ENCODE peak calls at places on chromosomes 4 and X, in seven cellular contexts. G is stomach; P is dorsolateral prefrontal cortex; C is left ventricle myocardium inferior; E is DND-41; O is upper lobe of right lung; W is CD8-positive, alpha-beta T cell. D is an unnamed sample.

GRCh38 chrX:109389917-109390316 is 92.0 kb downstream of the GUCY2F start:
- DNase-seq in E (no peak), P (no peak), C (no peak), O (no peak), G (no peak), W (no peak), D (no peak)

GRCh38 chr4:145613546-145614234 is 5.5 kb upstream of the MMAA start:
- DNase-seq in E (no peak), O (no peak), W (no peak), G (no peak), P (no peak), C (no peak), D (no peak)

GRCh38 chrX:73577368-73577767 is 14.4 kb downstream of the CHIC1 start:
- DNase-seq in O (no peak), E (no peak), W (no peak), C (no peak), P (no peak), G (no peak), D (peak; percentile 78)

GRCh38 chr4:152197211-152197610 is 338.7 kb downstream of the FBXW7 start:
- DNase-seq in E (no peak), G (no peak), O (no peak), C (no peak), W (no peak), P (peak; percentile 53), D (no peak)

GRCh38 chrX:51332188-51332942 is at the start of gene NUDT10:
- DNase-seq in E (no peak), P (peak; percentile 59), C (peak; percentile 30), W (no peak), O (peak; percentile 69), G (no peak), D (peak; percentile 59)

GRCh38 chrX:150438165-150438564 is 75.0 kb downstream of the MAMLD1 start:
- DNase-seq in O (no peak), G (no peak), W (no peak), E (no peak), P (no peak), C (no peak), D (no peak)

GRCh38 chr4:77052352-77052751 is 23.4 kb downstream of the CCNI start:
- DNase-seq in P (no peak), O (no peak), W (peak; percentile 53), E (peak; percentile 59), G (peak; percentile 64), C (no peak), D (peak; percentile 81)

GRCh38 chr4:123651536-123652175 is 255.1 kb downstream of the SPRY1 start:
- DNase-seq in W (no peak), G (no peak), P (no peak), O (no peak), E (no peak), C (no peak), D (peak; percentile 38)

GRCh38 chr4:55396305-55397023 is 707 bp downstream of the TMEM165 start:
- DNase-seq in O (peak; percentile 80), W (peak; percentile 8), C (peak; percentile 59), E (peak; percentile 53), G (peak; percentile 46), P (peak; percentile 43), D (peak; percentile 68)

GRCh38 chrX:53256446-53257041 is 24.8 kb downstream of the IQSEC2 start:
- DNase-seq in P (no peak), G (no peak), O (no peak), C (no peak), W (no peak), E (no peak), D (no peak)

GRCh38 chr4:7861440-7861881 is 78.2 kb downstream of the AFAP1 start:
- DNase-seq in C (peak; percentile 41), G (no peak), P (no peak), O (no peak), E (no peak), W (no peak), D (peak; percentile 93)

GRCh38 chr4:110195561-110196205 is 2.7 kb downstream of the ELOVL6 start:
- DNase-seq in O (no peak), P (no peak), C (no peak), W (peak; percentile 0), G (no peak), E (peak; percentile 23), D (no peak)

GRCh38 chr4:4872148-4872903 is 12.9 kb downstream of the MSX1 start:
- DNase-seq in E (no peak), C (no peak), W (no peak), P (no peak), G (no peak), O (no peak), D (no peak)

GRCh38 chrX:56788717-56789122 is 59.7 kb downstream of the NBDY start:
- DNase-seq in P (peak; percentile 88), O (no peak), E (peak; percentile 56), W (no peak), G (peak; percentile 58), C (no peak), D (no peak)

GRCh38 chr4:24655971-24656370 is 71.6 kb upstream of the DHX15 start:
- DNase-seq in W (no peak), C (no peak), O (no peak), E (no peak), P (no peak), G (no peak), D (no peak)

GRCh38 chr4:99457676-99458075 is 22.5 kb upstream of the ADH7 start:
- DNase-seq in P (no peak), E (no peak), O (no peak), W (no peak), G (no peak), C (no peak), D (no peak)

GRCh38 chrX:2921193-2921592 is 7.9 kb downstream of the ARSD start:
- DNase-seq in W (no peak), C (no peak), E (no peak), G (no peak), P (no peak), O (no peak), D (no peak)

GRCh38 chrX:136115124-136115908 is 32.0 kb upstream of the FHL1 start:
- DNase-seq in P (no peak), G (no peak), W (no peak), E (no peak), O (no peak), C (no peak), D (no peak)

GRCh38 chr4:128600996-128601857 is 208.3 kb upstream of the JADE1 start:
- DNase-seq in E (peak; percentile 9), P (peak; percentile 38), C (peak; percentile 43), G (peak; percentile 73), O (peak; percentile 82), W (no peak), D (peak; percentile 93)

GRCh38 chr4:184479516-184479950 is 5.2 kb upstream of the IRF2 start:
- DNase-seq in G (no peak), W (no peak), C (no peak), E (no peak), O (no peak), P (no peak), D (no peak)

GRCh38 chr4:184474261-184475095 is at the start of gene IRF2:
- DNase-seq in E (peak; percentile 98), P (peak; percentile 94), C (peak; percentile 98), G (peak; percentile 97), W (peak; percentile 94), O (peak; percentile 99), D (peak; percentile 98)

GRCh38 chr4:184475096-184475461 is 729 bp upstream of the IRF2 start:
- DNase-seq in C (peak; percentile 42), O (peak; percentile 83), P (no peak), E (peak; percentile 70), G (peak; percentile 57), W (peak; percentile 33), D (peak; percentile 77)

GRCh38 chr4:184477201-184477999 is 3.0 kb upstream of the IRF2 start:
- DNase-seq in G (no peak), P (peak; percentile 74), W (no peak), E (no peak), O (no peak), C (no peak), D (peak; percentile 41)

DNA sequence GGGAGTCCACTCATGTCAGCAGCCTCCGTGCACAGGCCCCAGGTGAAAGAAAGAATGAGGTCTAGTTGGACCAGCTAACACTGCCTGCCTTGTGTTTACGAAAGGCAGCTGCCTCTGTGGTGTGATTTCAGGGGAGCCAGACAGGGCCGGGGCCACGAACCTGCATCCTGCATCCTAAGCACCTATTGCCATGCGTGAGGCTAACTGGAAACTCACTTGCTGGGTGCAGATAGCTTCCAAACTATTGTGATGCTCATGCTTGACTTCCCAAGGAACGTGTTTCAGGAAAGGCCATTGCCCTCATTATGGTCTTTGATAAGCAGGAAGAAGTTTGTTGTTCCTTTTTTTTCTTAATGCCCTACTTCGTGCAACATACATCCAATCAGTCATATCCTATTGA is 2.3 kb upstream of the IRF2 start:
- DNase-seq in O (no peak), W (no peak), E (peak; percentile 16), C (no peak), G (no peak), P (no peak), D (no peak)
- H3K4me3 ChIP-seq in O (no peak overlapping the region), W (no peak overlapping the region), E (peak overlapping the region; percentile 6), C (no peak overlapping the region), G (no peak overlapping the region), P (peak overlapping the region; percentile 94), D (no peak overlapping the region)

DNA sequence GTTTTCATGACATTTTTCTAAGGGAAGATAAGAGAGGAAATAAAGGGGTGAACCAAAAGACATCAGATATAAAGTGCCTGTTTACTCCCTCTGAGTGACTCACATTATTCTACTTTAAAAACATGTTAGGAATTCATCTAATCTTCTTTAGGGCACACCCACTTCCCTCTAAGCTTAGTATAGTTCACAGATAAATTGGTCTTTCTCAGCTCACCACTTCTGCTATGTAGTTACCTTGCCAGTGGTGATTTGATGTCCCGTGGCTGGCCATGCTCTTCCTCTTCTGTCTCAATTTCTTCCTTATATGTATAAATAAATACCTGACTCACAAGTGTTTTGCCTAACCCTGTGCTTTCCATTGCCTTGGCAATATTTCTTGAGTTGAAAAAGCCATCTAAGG is 96.8 kb downstream of the PDLIM5 start:
- DNase-seq in W (no peak), E (no peak), G (no peak), P (no peak), C (no peak), O (no peak), D (peak; percentile 51)
- TF ChIP-seq CTCF in W (no peak), E (no peak), G (no peak), P (no peak), C (no peak), O (no peak), D (no peak)

GRCh38 chr4:101264550-101264949 is 82.8 kb downstream of the PPP3CA start:
- DNase-seq in G (no peak), W (no peak), E (no peak), C (no peak), P (no peak), O (no peak), D (no peak)

GRCh38 chr4:101262683-101263082 is 84.6 kb downstream of the PPP3CA start:
- DNase-seq in E (no peak), O (no peak), P (no peak), G (no peak), W (no peak), C (no peak), D (no peak)

GRCh38 chr4:101265816-101266172 is 81.5 kb downstream of the PPP3CA start:
- DNase-seq in O (no peak), E (no peak), P (no peak), G (no peak), C (no peak), W (no peak), D (no peak)

GRCh38 chr4:101269682-101270081 is 77.6 kb downstream of the PPP3CA start:
- DNase-seq in G (no peak), W (no peak), C (no peak), E (no peak), P (no peak), O (no peak), D (no peak)

GRCh38 chr4:101264993-101265815 is 82.1 kb downstream of the PPP3CA start:
- DNase-seq in C (no peak), P (no peak), G (no peak), E (no peak), O (no peak), W (no peak), D (no peak)
- H3K4me3 ChIP-seq in C (no peak overlapping the region), P (no peak overlapping the region), G (no peak overlapping the region), E (no peak overlapping the region), O (no peak overlapping the region), W (no peak overlapping the region), D (no peak overlapping the region)

GRCh38 chrX:78555401-78555980 is 103.6 kb downstream of the RTL3 start:
- DNase-seq in C (no peak), O (no peak), P (no peak), W (no peak), G (no peak), E (no peak), D (no peak)
- TF ChIP-seq CTCF in C (peak; percentile 52), O (peak; percentile 41), P (peak; percentile 59), W (peak; percentile 68), G (no peak), E (peak; percentile 68), D (peak; percentile 25)

D was measured in foreskin fibroblast.